ENCODE peak calls at places on chromosome 6, in nine cellular contexts. E is lower lobe of right lung; I is IMR-90; T is tibial nerve; P is fibroblast of lung; J is A549; G is uterus; C is CD4-positive, CD25-positive, alpha-beta regulatory T cell; H is psoas muscle. L is an unnamed sample.
A peak's percentile ranks its signal among the peaks of the same experiment; 100 is the strongest.

GRCh38 chr6:49513153-49513989 is 13.6 kb downstream of the GLYATL3 start:
- DNase-seq in E (no peak), I (peak; percentile 1), T (no peak), P (no peak), J (no peak), G (no peak), C (no peak), H (no peak), L (no peak)

GRCh38 chr6:98834060-98835031 is at the start of gene POU3F2:
- DNase-seq in E (peak; percentile 81), I (peak; percentile 77), T (peak; percentile 45), P (peak; percentile 61), J (peak; percentile 66), G (peak; percentile 78), C (peak; percentile 44), H (no peak), L (peak; percentile 62)

GRCh38 chr6:137776786-137777185 is 90.3 kb upstream of the TNFAIP3 start:
- DNase-seq in E (no peak), I (peak; percentile 73), T (no peak), P (peak; percentile 92), J (no peak), G (no peak), C (no peak), H (no peak), L (no peak)

GRCh38 chr6:133208183-133208755 is 32.9 kb upstream of the EYA4 start:
- DNase-seq in E (no peak), I (peak; percentile 91), T (no peak), P (peak; percentile 30), J (no peak), G (no peak), C (no peak), H (no peak), L (no peak)

GRCh38 chr6:130547723-130548122 is 181.9 kb downstream of the TMEM200A start:
- DNase-seq in E (no peak), I (no peak), T (no peak), P (no peak), J (no peak), G (no peak), C (no peak), H (peak; percentile 54), L (no peak)

GRCh38 chr6:105981002-105981887 is 104.9 kb upstream of the PRDM1 start:
- DNase-seq in E (no peak), I (no peak), T (no peak), P (no peak), J (no peak), G (no peak), C (peak; percentile 28), H (peak; percentile 54), L (peak; percentile 34)

GRCh38 chr6:7216941-7217621 is 95.9 kb downstream of the SSR1 start:
- DNase-seq in E (peak; percentile 49), I (no peak), T (no peak), P (peak; percentile 28), J (no peak), G (no peak), C (no peak), H (peak; percentile 88), L (no peak)

GRCh38 chr6:80343511-80343910 is 237.0 kb downstream of the BCKDHB start:
- DNase-seq in E (no peak), I (peak; percentile 61), T (no peak), P (no peak), J (no peak), G (no peak), C (no peak), H (no peak), L (no peak)

GRCh38 chr6:158143700-158144099 is 24.4 kb downstream of the SERAC1 start:
- DNase-seq in E (no peak), I (peak; percentile 7), T (no peak), P (peak; percentile 42), J (no peak), G (no peak), C (no peak), H (no peak), L (no peak)

GRCh38 chr6:69820018-69820417 is 23.2 kb upstream of the LMBRD1 start:
- DNase-seq in E (no peak), I (no peak), T (no peak), P (no peak), J (no peak), G (no peak), C (no peak), H (no peak), L (no peak)

GRCh38 chr6:148509789-148510581 is 167.3 kb downstream of the SASH1 start:
- DNase-seq in E (peak; percentile 75), I (peak; percentile 99), T (peak; percentile 78), P (peak; percentile 100), J (peak; percentile 5), G (peak; percentile 56), C (no peak), H (peak; percentile 84), L (no peak)

GRCh38 chr6:100112855-100113508 is 119.0 kb upstream of the MCHR2 start:
- DNase-seq in E (no peak), I (no peak), T (no peak), P (no peak), J (no peak), G (no peak), C (no peak), H (no peak), L (no peak)

GRCh38 chr6:15338462-15338861 is 92.6 kb downstream of the JARID2 start:
- DNase-seq in E (no peak), I (no peak), T (no peak), P (no peak), J (no peak), G (no peak), C (no peak), H (no peak), L (no peak)
- H3K4me1 ChIP-seq in E (peaks cover 48% of the 10 kb centered on the region), I (peaks cover 9% of the 10 kb centered on the region), T (no peaks in the 10 kb centered on the region), P (peaks cover 2% of the 10 kb centered on the region), J (peaks cover 19% of the 10 kb centered on the region), G (no peaks in the 10 kb centered on the region), C (peaks cover 19% of the 10 kb centered on the region), H (peaks cover 31% of the 10 kb centered on the region), L (peaks cover 54% of the 10 kb centered on the region)

GRCh38 chr6:34242252-34243130 is 5.8 kb downstream of the HMGA1 start:
- DNase-seq in E (peak; percentile 30), I (peak; percentile 25), T (no peak), P (no peak), J (no peak), G (no peak), C (no peak), H (no peak), L (no peak)

GRCh38 chr6:34243901-34244884 is 4.6 kb downstream of the SMIM29 start:
- DNase-seq in E (peak; percentile 53), I (peak; percentile 95), T (peak; percentile 60), P (peak; percentile 90), J (peak; percentile 91), G (peak; percentile 88), C (no peak), H (peak; percentile 88), L (no peak)

GRCh38 chr6:34241351-34242215 is 4.9 kb downstream of the HMGA1 start:
- DNase-seq in E (peak; percentile 27), I (no peak), T (no peak), P (no peak), J (no peak), G (no peak), C (no peak), H (no peak), L (no peak)

GRCh38 chr6:34240329-34241248 is 3.9 kb downstream of the HMGA1 start:
- DNase-seq in E (peak; percentile 26), I (no peak), T (no peak), P (no peak), J (no peak), G (no peak), C (no peak), H (no peak), L (no peak)

DNA sequence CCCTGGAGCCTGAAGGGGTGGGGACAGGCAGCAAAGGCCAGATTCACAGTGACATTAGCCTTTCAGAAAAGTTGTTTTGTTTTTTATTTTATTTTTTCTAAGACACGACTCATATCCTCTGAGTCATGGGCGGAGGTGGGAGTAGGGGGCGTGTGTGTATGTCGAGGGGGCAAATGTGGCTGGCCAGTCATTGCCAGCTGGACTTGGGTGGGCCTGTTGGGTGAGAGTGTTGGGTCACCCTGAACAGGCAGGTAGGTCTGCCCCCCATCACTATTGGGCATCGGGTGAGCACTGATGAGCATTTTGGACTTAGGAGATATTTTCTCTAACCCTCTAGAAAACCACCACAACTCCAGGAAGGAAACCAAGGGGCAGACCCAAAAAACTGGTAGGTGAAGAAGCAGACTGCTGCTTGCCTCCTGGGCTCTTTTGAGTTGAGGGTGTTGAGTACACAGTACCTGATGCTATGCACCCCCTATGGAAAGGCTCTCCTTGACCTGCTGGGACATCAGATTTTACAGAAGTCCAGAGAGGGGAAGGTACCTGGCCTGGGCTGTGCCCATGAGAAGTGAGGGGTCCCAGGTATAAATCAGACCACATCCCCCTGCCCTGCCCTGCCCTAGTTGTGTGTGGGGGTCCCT is 5.6 kb downstream of the SMIM29 start:
- DNase-seq in E (peak; percentile 14), I (peak; percentile 77), T (no peak), P (no peak), J (no peak), G (no peak), C (no peak), H (no peak), L (no peak)
- H3K4me1 ChIP-seq in E (peaks cover 38% of the 10 kb centered on the region), I (peaks cover 34% of the 10 kb centered on the region), T (no peaks in the 10 kb centered on the region), P (peaks cover 39% of the 10 kb centered on the region), J (peaks cover 97% of the 10 kb centered on the region), G (peaks cover 11% of the 10 kb centered on the region), C (peaks cover 39% of the 10 kb centered on the region), H (peaks cover 32% of the 10 kb centered on the region), L (peaks cover 42% of the 10 kb centered on the region)

DNA sequence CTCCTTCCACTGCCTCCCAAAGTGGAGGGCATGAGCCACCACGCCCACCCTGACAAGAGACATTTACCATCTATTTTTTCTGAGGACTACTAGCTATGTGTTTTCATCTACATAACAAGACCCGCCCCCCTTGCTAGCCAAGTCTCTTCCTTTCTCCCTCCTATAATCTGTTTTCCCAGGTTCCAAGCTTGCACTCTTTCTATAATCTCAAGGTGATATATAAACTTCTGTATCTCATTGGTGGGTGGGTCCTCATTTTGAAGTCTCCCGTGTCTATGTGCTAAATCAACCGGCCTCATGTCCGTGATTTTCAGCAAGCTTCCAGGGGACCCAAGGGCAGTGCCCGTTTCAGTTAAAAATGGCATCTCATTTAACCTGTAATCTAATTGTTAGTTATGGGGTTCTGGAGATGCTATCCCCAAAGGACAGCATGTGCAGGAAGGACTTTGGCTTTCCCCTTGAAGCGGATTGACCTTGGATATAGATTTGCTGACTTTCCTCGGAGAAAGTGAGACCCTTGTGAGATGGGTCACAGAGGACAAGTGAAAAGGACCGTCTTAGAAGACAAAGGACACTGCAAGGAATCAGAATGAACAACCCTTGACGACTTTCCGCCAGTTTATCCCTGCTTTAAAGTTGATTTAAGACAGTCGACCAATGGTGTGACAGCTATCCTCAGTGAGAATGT is 22.4 kb downstream of the OR2B2 start:
- DNase-seq in E (no peak), I (no peak), T (no peak), P (no peak), J (peak; percentile 37), G (no peak), C (no peak), H (no peak), L (no peak)
- H3K4me1 ChIP-seq in E (peaks cover 28% of the 10 kb centered on the region), I (peaks cover 5% of the 10 kb centered on the region), T (no peaks in the 10 kb centered on the region), P (peaks cover 3% of the 10 kb centered on the region), J (peaks cover 13% of the 10 kb centered on the region), G (no peaks in the 10 kb centered on the region), C (peaks cover 35% of the 10 kb centered on the region), H (peaks cover 4% of the 10 kb centered on the region), L (peaks cover 18% of the 10 kb centered on the region)

DNA sequence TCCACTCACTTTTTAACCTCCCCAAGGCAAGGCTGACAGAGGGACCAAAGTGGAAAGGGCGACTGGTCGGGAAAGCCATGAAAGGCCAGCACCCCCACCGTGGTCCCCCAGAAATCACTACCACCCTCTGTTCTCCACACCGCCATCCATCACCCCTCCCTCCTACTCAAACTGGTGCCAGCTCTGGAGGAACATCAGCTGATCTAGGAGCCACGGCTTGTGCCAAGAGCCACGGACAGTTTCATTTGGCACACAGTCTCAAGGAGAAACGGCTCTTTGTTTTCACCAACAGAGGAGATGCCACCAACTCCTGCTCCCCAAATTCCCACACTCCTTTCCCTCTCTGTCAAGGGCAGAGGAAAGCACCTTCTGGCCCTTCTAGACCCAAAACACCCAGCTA is 26.0 kb downstream of the TBC1D7 start:
- DNase-seq in E (no peak), I (no peak), T (no peak), P (no peak), J (no peak), G (no peak), C (no peak), H (no peak), L (no peak)
- H3K4me1 ChIP-seq in E (peaks cover 29% of the 10 kb centered on the region), I (peaks cover 10% of the 10 kb centered on the region), T (no peaks in the 10 kb centered on the region), P (peaks cover 21% of the 10 kb centered on the region), J (peaks cover 57% of the 10 kb centered on the region), G (no peaks in the 10 kb centered on the region), C (peaks cover 8% of the 10 kb centered on the region), H (peaks cover 19% of the 10 kb centered on the region), L (peaks cover 4% of the 10 kb centered on the region)

L was measured in CD8-positive, alpha-beta T cell.